ENCODE peak calls at places on chromosomes 5 and 9, in eight cellular contexts. One of them, this sample, is unnamed.

GRCh38 chr9:13992136-13992798 is 321.7 kb downstream of the NFIB start:
- DNase-seq in neuronal stem cell: no peak
- DNase-seq in AG04449: no peak
- DNase-seq in SK-MEL-5: no peak
- DNase-seq in neural crest cell: no peak
- DNase-seq in hippocampal formation: no peak
- DNase-seq in SK-N-SH: no peak
- DNase-seq in mesendoderm: no peak
- DNase-seq in this sample: no peak

GRCh38 chr5:135568923-135569360 is 9.8 kb downstream of the CXCL14 start:
- DNase-seq in neuronal stem cell: no peak
- DNase-seq in AG04449: no peak
- DNase-seq in SK-MEL-5: no peak
- DNase-seq in neural crest cell: no peak
- DNase-seq in hippocampal formation: no peak
- DNase-seq in SK-N-SH: no peak
- DNase-seq in mesendoderm: no peak
- DNase-seq in this sample: no peak

GRCh38 chr9:81829201-81829882 is 98.9 kb upstream of the SPATA31D4 start:
- DNase-seq in neuronal stem cell: no peak
- DNase-seq in AG04449: no peak
- DNase-seq in SK-MEL-5: no peak
- DNase-seq in neural crest cell: no peak
- DNase-seq in hippocampal formation: no peak
- DNase-seq in SK-N-SH: no peak
- DNase-seq in mesendoderm: no peak
- DNase-seq in this sample: no peak

GRCh38 chr9:98602839-98603238 is 105.9 kb downstream of the GABBR2 start:
- DNase-seq in neuronal stem cell: no peak
- DNase-seq in AG04449: no peak
- DNase-seq in SK-MEL-5: no peak
- DNase-seq in neural crest cell: no peak
- DNase-seq in hippocampal formation: no peak
- DNase-seq in SK-N-SH: no peak
- DNase-seq in mesendoderm: no peak
- DNase-seq in this sample: no peak

GRCh38 chr5:140075371-140075770 is 32.3 kb upstream of the NRG2 start:
- DNase-seq in neuronal stem cell: no peak
- DNase-seq in AG04449: no peak
- DNase-seq in SK-MEL-5: peak; percentile 46
- DNase-seq in neural crest cell: no peak
- DNase-seq in hippocampal formation: peak; percentile 1
- DNase-seq in SK-N-SH: peak; percentile 11
- DNase-seq in mesendoderm: no peak
- DNase-seq in this sample: peak; percentile 54

GRCh38 chr9:88722753-88723152 is 187.8 kb downstream of the NXNL2 start:
- DNase-seq in neuronal stem cell: no peak
- DNase-seq in AG04449: no peak
- DNase-seq in SK-MEL-5: peak; percentile 47
- DNase-seq in neural crest cell: no peak
- DNase-seq in hippocampal formation: no peak
- DNase-seq in SK-N-SH: no peak
- DNase-seq in mesendoderm: peak; percentile 45
- DNase-seq in this sample: no peak

GRCh38 chr5:19547640-19548039 is 440.4 kb downstream of the CDH18 start:
- DNase-seq in neuronal stem cell: no peak
- DNase-seq in AG04449: peak; percentile 46
- DNase-seq in SK-MEL-5: peak; percentile 26
- DNase-seq in neural crest cell: no peak
- DNase-seq in hippocampal formation: no peak
- DNase-seq in SK-N-SH: no peak
- DNase-seq in mesendoderm: no peak
- DNase-seq in this sample: peak; percentile 62

GRCh38 chr9:129944501-129945116 is 98.4 kb downstream of the FNBP1 start:
- DNase-seq in neuronal stem cell: no peak
- DNase-seq in AG04449: no peak
- DNase-seq in SK-MEL-5: no peak
- DNase-seq in neural crest cell: no peak
- DNase-seq in hippocampal formation: no peak
- DNase-seq in SK-N-SH: no peak
- DNase-seq in mesendoderm: no peak
- DNase-seq in this sample: no peak

GRCh38 chr9:105681313-105681712 is 13.0 kb upstream of the TMEM38B start:
- DNase-seq in neuronal stem cell: no peak
- DNase-seq in AG04449: no peak
- DNase-seq in SK-MEL-5: no peak
- DNase-seq in neural crest cell: no peak
- DNase-seq in hippocampal formation: no peak
- DNase-seq in SK-N-SH: no peak
- DNase-seq in mesendoderm: no peak
- DNase-seq in this sample: no peak

GRCh38 chr9:134912126-134912840 is 5.4 kb downstream of the FCN1 start:
- DNase-seq in neuronal stem cell: no peak
- DNase-seq in AG04449: no peak
- DNase-seq in SK-MEL-5: no peak
- DNase-seq in neural crest cell: no peak
- DNase-seq in hippocampal formation: no peak
- DNase-seq in SK-N-SH: peak; percentile 15
- DNase-seq in mesendoderm: no peak
- DNase-seq in this sample: no peak

GRCh38 chr5:912356-913091 is 19.8 kb downstream of the TRIP13 start:
- DNase-seq in neuronal stem cell: peak; percentile 63
- DNase-seq in AG04449: peak; percentile 56
- DNase-seq in SK-MEL-5: peak; percentile 90
- DNase-seq in neural crest cell: no peak
- DNase-seq in hippocampal formation: no peak
- DNase-seq in SK-N-SH: no peak
- DNase-seq in mesendoderm: peak; percentile 70
- DNase-seq in this sample: peak; percentile 90

GRCh38 chr5:1374680-1375055 is 29.8 kb upstream of the CLPTM1L start:
- DNase-seq in neuronal stem cell: no peak
- DNase-seq in AG04449: no peak
- DNase-seq in SK-MEL-5: peak; percentile 19
- DNase-seq in neural crest cell: no peak
- DNase-seq in hippocampal formation: no peak
- DNase-seq in SK-N-SH: no peak
- DNase-seq in mesendoderm: no peak
- DNase-seq in this sample: peak; percentile 4

GRCh38 chr9:125431741-125432271 is 170.2 kb downstream of the GAPVD1 start:
- DNase-seq in neuronal stem cell: no peak
- DNase-seq in AG04449: no peak
- DNase-seq in SK-MEL-5: no peak
- DNase-seq in neural crest cell: no peak
- DNase-seq in hippocampal formation: no peak
- DNase-seq in SK-N-SH: peak; percentile 49
- DNase-seq in mesendoderm: no peak
- DNase-seq in this sample: no peak

GRCh38 chr9:16221350-16221749 is 649.1 kb downstream of the BNC2 start:
- DNase-seq in neuronal stem cell: no peak
- DNase-seq in AG04449: no peak
- DNase-seq in SK-MEL-5: no peak
- DNase-seq in neural crest cell: no peak
- DNase-seq in hippocampal formation: no peak
- DNase-seq in SK-N-SH: no peak
- DNase-seq in mesendoderm: no peak
- DNase-seq in this sample: no peak

GRCh38 chr5:171969288-171969880 is 37.1 kb downstream of the FBXW11 start:
- DNase-seq in neuronal stem cell: no peak
- DNase-seq in AG04449: no peak
- DNase-seq in SK-MEL-5: no peak
- DNase-seq in neural crest cell: no peak
- DNase-seq in hippocampal formation: no peak
- DNase-seq in SK-N-SH: no peak
- DNase-seq in mesendoderm: no peak
- DNase-seq in this sample: no peak

GRCh38 chr5:95261369-95262175 is 23.3 kb downstream of the MCTP1 start:
- DNase-seq in neuronal stem cell: no peak
- DNase-seq in AG04449: no peak
- DNase-seq in SK-MEL-5: peak; percentile 53
- DNase-seq in neural crest cell: no peak
- DNase-seq in hippocampal formation: peak; percentile 50
- DNase-seq in SK-N-SH: no peak
- DNase-seq in mesendoderm: peak; percentile 23
- DNase-seq in this sample: peak; percentile 45

GRCh38 chr5:31846934-31847333 is 208.0 kb downstream of the PDZD2 start:
- DNase-seq in neuronal stem cell: no peak
- DNase-seq in AG04449: no peak
- DNase-seq in SK-MEL-5: no peak
- DNase-seq in neural crest cell: no peak
- DNase-seq in hippocampal formation: no peak
- DNase-seq in SK-N-SH: peak; percentile 66
- DNase-seq in mesendoderm: no peak
- DNase-seq in this sample: no peak

GRCh38 chr9:92989561-92989960 is 42.2 kb downstream of the FGD3 start:
- DNase-seq in neuronal stem cell: no peak
- DNase-seq in AG04449: no peak
- DNase-seq in SK-MEL-5: no peak
- DNase-seq in neural crest cell: no peak
- DNase-seq in hippocampal formation: no peak
- DNase-seq in SK-N-SH: no peak
- DNase-seq in mesendoderm: peak; percentile 77
- DNase-seq in this sample: no peak

GRCh38 chr5:179275941-179276837 is 69.1 kb downstream of the ADAMTS2 start:
- DNase-seq in neuronal stem cell: no peak
- DNase-seq in AG04449: peak; percentile 88
- DNase-seq in SK-MEL-5: no peak
- DNase-seq in neural crest cell: no peak
- DNase-seq in hippocampal formation: no peak
- DNase-seq in SK-N-SH: no peak
- DNase-seq in mesendoderm: peak; percentile 48
- DNase-seq in this sample: peak; percentile 99

GRCh38 chr5:119268387-119269060 is 87.3 kb upstream of the TNFAIP8 start:
- DNase-seq in neuronal stem cell: peak; percentile 87
- DNase-seq in AG04449: peak; percentile 47
- DNase-seq in SK-MEL-5: peak; percentile 89
- DNase-seq in neural crest cell: peak; percentile 97
- DNase-seq in hippocampal formation: peak; percentile 91
- DNase-seq in SK-N-SH: peak; percentile 98
- DNase-seq in mesendoderm: peak; percentile 97
- DNase-seq in this sample: peak; percentile 95

GRCh38 chr9:122807271-122807900 is 7.5 kb downstream of the OR1K1 start:
- DNase-seq in neuronal stem cell: no peak
- DNase-seq in AG04449: no peak
- DNase-seq in SK-MEL-5: no peak
- DNase-seq in neural crest cell: no peak
- DNase-seq in hippocampal formation: no peak
- DNase-seq in SK-N-SH: no peak
- DNase-seq in mesendoderm: no peak
- DNase-seq in this sample: no peak

GRCh38 chr5:43422143-43422542 is 10.0 kb upstream of the CCL28 start:
- DNase-seq in neuronal stem cell: no peak
- DNase-seq in AG04449: no peak
- DNase-seq in SK-MEL-5: no peak
- DNase-seq in neural crest cell: no peak
- DNase-seq in hippocampal formation: no peak
- DNase-seq in SK-N-SH: no peak
- DNase-seq in mesendoderm: peak; percentile 31
- DNase-seq in this sample: peak; percentile 4

GRCh38 chr5:78504726-78505431 is 143.7 kb downstream of the LHFPL2 start:
- DNase-seq in neuronal stem cell: no peak
- DNase-seq in AG04449: peak; percentile 95
- DNase-seq in SK-MEL-5: no peak
- DNase-seq in neural crest cell: no peak
- DNase-seq in hippocampal formation: peak; percentile 83
- DNase-seq in SK-N-SH: peak; percentile 80
- DNase-seq in mesendoderm: peak; percentile 61
- DNase-seq in this sample: peak; percentile 98

GRCh38 chr9:2424564-2425153 is 196.9 kb upstream of the VLDLR start:
- DNase-seq in neuronal stem cell: no peak
- DNase-seq in AG04449: no peak
- DNase-seq in SK-MEL-5: no peak
- DNase-seq in neural crest cell: no peak
- DNase-seq in hippocampal formation: no peak
- DNase-seq in SK-N-SH: no peak
- DNase-seq in mesendoderm: no peak
- DNase-seq in this sample: no peak

GRCh38 chr5:145811834-145812625 is 23.1 kb downstream of the PRELID2 start:
- DNase-seq in neuronal stem cell: no peak
- DNase-seq in AG04449: no peak
- DNase-seq in SK-MEL-5: peak; percentile 76
- DNase-seq in neural crest cell: no peak
- DNase-seq in hippocampal formation: peak; percentile 39
- DNase-seq in SK-N-SH: no peak
- DNase-seq in mesendoderm: peak; percentile 74
- DNase-seq in this sample: peak; percentile 56

GRCh38 chr5:574906-575305 is 37.2 kb upstream of the CEP72 start:
- DNase-seq in neuronal stem cell: no peak
- DNase-seq in AG04449: no peak
- DNase-seq in SK-MEL-5: no peak
- DNase-seq in neural crest cell: no peak
- DNase-seq in hippocampal formation: no peak
- DNase-seq in SK-N-SH: no peak
- DNase-seq in mesendoderm: no peak
- DNase-seq in this sample: no peak

GRCh38 chr5:56282951-56283350 is 49.8 kb upstream of the ANKRD55 start:
- DNase-seq in neuronal stem cell: no peak
- DNase-seq in AG04449: no peak
- DNase-seq in SK-MEL-5: no peak
- DNase-seq in neural crest cell: no peak
- DNase-seq in hippocampal formation: no peak
- DNase-seq in SK-N-SH: no peak
- DNase-seq in mesendoderm: no peak
- DNase-seq in this sample: no peak

GRCh38 chr9:88922091-88922490 is 69.2 kb upstream of the S1PR3 start:
- DNase-seq in neuronal stem cell: no peak
- DNase-seq in AG04449: no peak
- DNase-seq in SK-MEL-5: no peak
- DNase-seq in neural crest cell: no peak
- DNase-seq in hippocampal formation: no peak
- DNase-seq in SK-N-SH: no peak
- DNase-seq in mesendoderm: no peak
- DNase-seq in this sample: no peak

GRCh38 chr5:140469259-140469658 is 67.6 kb downstream of the ANKHD1 start:
- DNase-seq in neuronal stem cell: no peak
- DNase-seq in AG04449: no peak
- DNase-seq in SK-MEL-5: no peak
- DNase-seq in neural crest cell: no peak
- DNase-seq in hippocampal formation: no peak
- DNase-seq in SK-N-SH: no peak
- DNase-seq in mesendoderm: no peak
- DNase-seq in this sample: no peak

This sample was measured in HCEC 1CT.